ENCODE peak calls at places on chromosomes 7 and 10, in four cellular contexts. One of them, this sample, is unnamed.

GRCh38 chr10:125985557-125986246 is 89.3 kb downstream of the FANK1 start:
- DNase-seq in GM12878: no peak
- DNase-seq in HepG2: no peak
- DNase-seq in GM23338: no peak
- DNase-seq in this sample: no peak

GRCh38 chr10:112752268-112752667 is 197.8 kb upstream of the TCF7L2 start:
- DNase-seq in GM12878: no peak
- DNase-seq in HepG2: no peak
- DNase-seq in GM23338: no peak
- DNase-seq in this sample: no peak

GRCh38 chr10:10418397-10418796 is 599.3 kb upstream of the CELF2 start:
- DNase-seq in GM12878: peak; percentile 15
- DNase-seq in HepG2: no peak
- DNase-seq in GM23338: peak; percentile 1
- DNase-seq in this sample: no peak

GRCh38 chr7:157658851-157659412 is 322.1 kb downstream of the DNAJB6 start:
- DNase-seq in GM12878: no peak
- DNase-seq in GM23338: no peak
- DNase-seq in HepG2: no peak
- DNase-seq in this sample: no peak

GRCh38 chr7:71444130-71444529 is 312.2 kb downstream of the GALNT17 start:
- DNase-seq in GM12878: no peak
- DNase-seq in HepG2: no peak
- DNase-seq in GM23338: no peak
- DNase-seq in this sample: no peak

GRCh38 chr7:81470084-81470723 is 299.6 kb downstream of the HGF start:
- DNase-seq in HepG2: peak; percentile 42
- DNase-seq in GM23338: peak; percentile 84
- DNase-seq in GM12878: no peak
- DNase-seq in this sample: peak; percentile 79

GRCh38 chr7:150351587-150352194 is 10.3 kb upstream of the RARRES2 start:
- DNase-seq in GM23338: peak; percentile 49
- DNase-seq in HepG2: no peak
- DNase-seq in GM12878: no peak
- DNase-seq in this sample: no peak

GRCh38 chr10:103645141-103646054 is 151.9 kb downstream of the NEURL1 start:
- DNase-seq in GM23338: no peak
- DNase-seq in HepG2: peak; percentile 87
- DNase-seq in GM12878: no peak
- DNase-seq in this sample: no peak

GRCh38 chr7:93719546-93719945 is 145.0 kb upstream of the CALCR start:
- DNase-seq in HepG2: no peak
- DNase-seq in GM12878: no peak
- DNase-seq in GM23338: no peak
- DNase-seq in this sample: no peak

GRCh38 chr7:100033526-100033925 is 16.0 kb upstream of the ZSCAN21 start:
- DNase-seq in GM12878: no peak
- DNase-seq in HepG2: no peak
- DNase-seq in GM23338: no peak
- DNase-seq in this sample: no peak

GRCh38 chr10:130866857-130867256 is 444.7 kb downstream of the TCERG1L start:
- DNase-seq in GM12878: no peak
- DNase-seq in GM23338: no peak
- DNase-seq in HepG2: no peak
- DNase-seq in this sample: no peak

GRCh38 chr7:40851001-40851400 is 716.2 kb downstream of the SUGCT start:
- DNase-seq in HepG2: no peak
- DNase-seq in GM12878: no peak
- DNase-seq in GM23338: no peak
- DNase-seq in this sample: no peak

GRCh38 chr7:46290374-46291061 is 369.4 kb upstream of the IGFBP3 start:
- DNase-seq in GM12878: peak; percentile 4
- DNase-seq in GM23338: no peak
- DNase-seq in HepG2: no peak
- DNase-seq in this sample: no peak
- H3K27ac ChIP-seq in GM12878: peak overlapping the region; percentile 19
- H3K27ac ChIP-seq in GM23338: no peak overlapping the region
- H3K27ac ChIP-seq in HepG2: no peak overlapping the region
- H3K27ac ChIP-seq in this sample: no peak overlapping the region

GRCh38 chr10:86252573-86252972 is 114.0 kb downstream of the GRID1 start:
- DNase-seq in GM23338: no peak
- DNase-seq in HepG2: no peak
- DNase-seq in GM12878: no peak
- DNase-seq in this sample: no peak
- TF ChIP-seq POLR2AphosphoS5 in GM23338: no peak
- TF ChIP-seq POLR2AphosphoS5 in HepG2: no peak
- TF ChIP-seq POLR2AphosphoS5 in GM12878: no peak
- TF ChIP-seq POLR2AphosphoS5 in this sample: no peak

DNA sequence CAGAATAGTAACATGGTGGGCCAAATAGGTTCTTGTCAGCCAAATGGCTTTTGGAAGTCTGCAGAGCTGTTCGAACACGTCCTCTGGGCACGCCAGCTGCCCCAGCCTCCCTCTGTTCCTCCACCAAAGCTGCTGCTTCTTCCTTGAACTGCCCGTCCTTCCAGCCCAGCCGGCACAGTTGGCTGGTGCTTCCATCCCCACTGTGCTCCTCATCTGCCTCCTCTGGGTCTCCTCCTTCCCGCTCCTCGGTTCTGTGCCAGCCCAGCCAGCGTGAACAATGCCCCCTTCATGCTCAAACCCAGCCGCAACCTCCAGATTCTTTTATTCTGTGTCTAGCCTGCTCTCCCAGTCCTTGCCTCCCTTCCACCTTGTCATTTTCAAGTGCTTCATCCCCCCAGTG is 66.1 kb downstream of the GOLGA7B start:
- DNase-seq in GM12878: no peak
- DNase-seq in GM23338: no peak
- DNase-seq in HepG2: no peak
- DNase-seq in this sample: no peak
- TF ChIP-seq EZH2 in GM12878: no peak
- TF ChIP-seq EZH2 in GM23338: no peak
- TF ChIP-seq EZH2 in HepG2: no peak
- TF ChIP-seq EZH2 in this sample: no peak

GRCh38 chr10:30737931-30738391 is 108.4 kb upstream of the LYZL2 start:
- DNase-seq in HepG2: no peak
- DNase-seq in GM12878: peak; percentile 85
- DNase-seq in GM23338: no peak
- DNase-seq in this sample: no peak
- H3K27ac ChIP-seq in HepG2: no peak overlapping the region
- H3K27ac ChIP-seq in GM12878: peak overlapping the region; percentile 91
- H3K27ac ChIP-seq in GM23338: no peak overlapping the region
- H3K27ac ChIP-seq in this sample: no peak overlapping the region

GRCh38 chr7:84658286-84658685 is 463.7 kb upstream of the SEMA3A start:
- DNase-seq in GM23338: no peak
- DNase-seq in HepG2: no peak
- DNase-seq in GM12878: no peak
- DNase-seq in this sample: no peak

DNA sequence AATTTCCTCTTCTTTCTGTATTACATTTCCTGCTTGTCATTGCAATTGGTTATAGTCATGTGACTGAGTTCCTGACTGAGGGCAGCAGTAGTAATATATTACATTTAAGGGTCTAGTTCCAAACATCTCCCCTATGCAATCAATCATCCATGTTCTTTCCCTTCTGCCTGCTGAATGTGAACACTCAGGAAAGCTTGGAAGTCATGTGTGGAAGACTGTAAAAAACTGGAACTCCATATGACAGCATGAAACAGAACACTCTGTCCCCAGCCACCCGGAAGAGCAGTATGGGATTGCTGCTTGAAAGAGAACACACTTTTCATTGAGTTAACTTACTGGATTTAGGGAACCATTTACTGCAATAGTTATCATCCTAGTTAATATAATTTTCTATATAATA is 459.7 kb upstream of the SEMA3A start:
- DNase-seq in GM23338: no peak
- DNase-seq in GM12878: no peak
- DNase-seq in HepG2: no peak
- DNase-seq in this sample: no peak
- TF ChIP-seq POLR2AphosphoS5 in GM23338: no peak
- TF ChIP-seq POLR2AphosphoS5 in GM12878: no peak
- TF ChIP-seq POLR2AphosphoS5 in HepG2: no peak
- TF ChIP-seq POLR2AphosphoS5 in this sample: no peak

GRCh38 chr10:48656241-48656921 is 28.3 kb upstream of the WDFY4 start:
- DNase-seq in HepG2: peak; percentile 66
- DNase-seq in GM23338: peak; percentile 92
- DNase-seq in GM12878: peak; percentile 90
- DNase-seq in this sample: no peak

GRCh38 chr10:48655426-48656240 is 29.0 kb upstream of the WDFY4 start:
- DNase-seq in GM23338: peak; percentile 59
- DNase-seq in GM12878: no peak
- DNase-seq in HepG2: no peak
- DNase-seq in this sample: no peak

GRCh38 chr10:48658889-48659269 is 25.8 kb upstream of the WDFY4 start:
- DNase-seq in GM23338: no peak
- DNase-seq in GM12878: no peak
- DNase-seq in HepG2: no peak
- DNase-seq in this sample: no peak

GRCh38 chr10:48658243-48658888 is 26.3 kb upstream of the WDFY4 start:
- DNase-seq in GM23338: peak; percentile 88
- DNase-seq in GM12878: no peak
- DNase-seq in HepG2: peak; percentile 56
- DNase-seq in this sample: no peak

GRCh38 chr10:48656928-48657327 is 27.7 kb upstream of the WDFY4 start:
- DNase-seq in HepG2: no peak
- DNase-seq in GM23338: no peak
- DNase-seq in GM12878: no peak
- DNase-seq in this sample: no peak
- TF ChIP-seq EZH2 in HepG2: no peak
- TF ChIP-seq EZH2 in GM23338: no peak
- TF ChIP-seq EZH2 in GM12878: no peak
- TF ChIP-seq EZH2 in this sample: no peak

GRCh38 chr10:120478401-120478800 is 21.4 kb downstream of the PLPP4 start:
- DNase-seq in GM12878: no peak
- DNase-seq in HepG2: no peak
- DNase-seq in GM23338: no peak
- DNase-seq in this sample: no peak

GRCh38 chr10:120477723-120478270 is 20.8 kb downstream of the PLPP4 start:
- DNase-seq in GM12878: no peak
- DNase-seq in HepG2: no peak
- DNase-seq in GM23338: no peak
- DNase-seq in this sample: no peak

GRCh38 chr10:120475844-120476791 is 19.1 kb downstream of the PLPP4 start:
- DNase-seq in GM12878: no peak
- DNase-seq in HepG2: no peak
- DNase-seq in GM23338: no peak
- DNase-seq in this sample: no peak

GRCh38 chr10:120474956-120475355 is 17.9 kb downstream of the PLPP4 start:
- DNase-seq in GM12878: no peak
- DNase-seq in GM23338: no peak
- DNase-seq in HepG2: no peak
- DNase-seq in this sample: no peak

GRCh38 chr10:120477006-120477722 is 20.1 kb downstream of the PLPP4 start:
- DNase-seq in HepG2: no peak
- DNase-seq in GM23338: no peak
- DNase-seq in GM12878: no peak
- DNase-seq in this sample: no peak
- H3K27ac ChIP-seq in HepG2: no peak overlapping the region
- H3K27ac ChIP-seq in GM23338: no peak overlapping the region
- H3K27ac ChIP-seq in GM12878: no peak overlapping the region
- H3K27ac ChIP-seq in this sample: no peak overlapping the region

GRCh38 chr7:18653381-18654155 is 158.0 kb downstream of the HDAC9 start:
- DNase-seq in GM23338: no peak
- DNase-seq in HepG2: no peak
- DNase-seq in GM12878: no peak
- DNase-seq in this sample: no peak
- TF ChIP-seq POLR2AphosphoS5 in GM23338: no peak
- TF ChIP-seq POLR2AphosphoS5 in HepG2: no peak
- TF ChIP-seq POLR2AphosphoS5 in GM12878: no peak
- TF ChIP-seq POLR2AphosphoS5 in this sample: no peak

DNA sequence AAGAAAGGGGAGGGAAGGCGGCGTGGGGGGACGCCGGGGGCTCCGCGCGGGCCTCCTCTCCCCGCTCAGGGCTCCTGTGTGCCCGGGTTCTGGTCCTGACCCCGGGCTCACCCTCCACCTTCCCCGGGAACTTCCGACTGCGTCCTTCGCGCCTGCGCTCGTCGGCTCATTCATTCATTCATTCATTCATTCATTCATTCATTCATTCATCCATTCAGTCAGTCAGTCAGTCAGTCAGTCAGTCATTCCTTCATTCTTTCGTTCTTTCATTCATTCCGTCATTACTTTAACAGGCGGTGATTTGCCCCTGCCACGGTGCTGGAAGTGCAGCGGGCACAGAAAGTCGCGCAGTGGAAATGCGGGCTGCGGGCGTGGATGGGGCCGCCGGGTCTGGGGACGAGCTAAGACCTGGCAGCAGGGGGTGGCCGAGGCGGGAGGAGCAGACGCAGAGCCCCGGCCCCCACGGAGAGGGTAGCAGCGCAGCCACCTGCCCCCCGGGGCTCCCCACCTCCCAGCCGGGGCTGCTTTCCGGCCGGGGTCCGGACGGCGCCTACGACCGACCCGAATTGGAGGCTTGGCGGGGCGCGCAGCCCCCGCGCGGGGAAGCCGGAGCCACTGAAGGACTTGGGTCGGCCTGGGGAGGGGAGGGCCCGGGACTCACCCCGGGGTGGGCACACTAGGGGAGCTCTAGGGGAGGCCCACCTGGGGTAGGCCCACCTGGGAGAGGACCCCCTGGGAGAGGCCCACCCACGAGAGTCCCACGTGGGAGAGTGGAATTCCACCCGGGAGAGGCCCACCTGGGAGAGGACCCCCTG is 577 bp upstream of the CFAP46 start:
- DNase-seq in GM23338: peak; percentile 57
- DNase-seq in GM12878: no peak
- DNase-seq in HepG2: no peak
- DNase-seq in this sample: no peak
- TF ChIP-seq EZH2 in GM23338: no peak
- TF ChIP-seq EZH2 in GM12878: no peak
- TF ChIP-seq EZH2 in HepG2: no peak
- TF ChIP-seq EZH2 in this sample: no peak

GRCh38 chr10:86440874-86441838 is 74.6 kb upstream of the GRID1 start:
- DNase-seq in GM23338: no peak
- DNase-seq in HepG2: peak; percentile 99
- DNase-seq in GM12878: no peak
- DNase-seq in this sample: no peak
- H3K27ac ChIP-seq in GM23338: no peak overlapping the region
- H3K27ac ChIP-seq in HepG2: peak overlapping the region; percentile 87
- H3K27ac ChIP-seq in GM12878: no peak overlapping the region
- H3K27ac ChIP-seq in this sample: no peak overlapping the region

This sample was measured in SK-N-MC.